ENCODE peak calls at places on chromosomes 7 and 10, in seven cellular contexts. O is IMR-90, L is H9, M is H1, T is mesendoderm, D is mesenchymal stem cell, H is neuronal stem cell. V is an unnamed sample.

GRCh38 chr10:124336186-124336585 is 82.5 kb downstream of the OAT start:
- DNase-seq in O (no peak), L (no peak), M (peak), T (no peak), D (peak), H (no peak), V (no peak)

GRCh38 chr7:132739271-132739955 is 163.1 kb upstream of the PLXNA4 start:
- DNase-seq in O (peak), L (no peak), M (no peak), T (no peak), D (peak), H (no peak), V (no peak)

GRCh38 chr7:74023037-74023436 is 4.9 kb upstream of the ELN start:
- DNase-seq in O (peak), L (peak), M (no peak), T (peak), D (peak), H (no peak), V (peak)

GRCh38 chr7:133051066-133051465 is 30.8 kb downstream of the CHCHD3 start:
- DNase-seq in O (peak), L (no peak), M (no peak), T (peak), D (peak), H (no peak), V (no peak)

GRCh38 chr10:51770719-51771118 is 71.3 kb upstream of the CSTF2T start:
- DNase-seq in O (peak), L (no peak), M (no peak), T (no peak), D (peak), H (no peak), V (peak)

GRCh38 chr7:128260069-128260468 is 19.0 kb downstream of the LEP start:
- DNase-seq in O (no peak), L (no peak), M (no peak), T (no peak), D (no peak), H (no peak), V (no peak)

GRCh38 chr10:61822781-61823230 is 78.7 kb upstream of the ARID5B start:
- DNase-seq in O (peak), L (no peak), M (no peak), T (no peak), D (peak), H (no peak), V (no peak)

GRCh38 chr10:122490786-122491680 is 29.7 kb downstream of the HTRA1 start:
- DNase-seq in O (no peak), L (no peak), M (no peak), T (no peak), D (no peak), H (no peak), V (no peak)

GRCh38 chr7:12610899-12611298 is 40.4 kb downstream of the SCIN start:
- DNase-seq in O (no peak), L (no peak), M (no peak), T (no peak), D (no peak), H (no peak), V (no peak)

GRCh38 chr7:98284335-98285036 is 3.0 kb downstream of the BRI3 start:
- DNase-seq in O (peak), L (peak), M (no peak), T (peak), D (peak), H (no peak), V (peak)

GRCh38 chr10:125392140-125392539 is 231.8 kb upstream of the CTBP2 start:
- DNase-seq in O (no peak), L (no peak), M (no peak), T (no peak), D (no peak), H (no peak), V (no peak)

GRCh38 chr10:32041290-32042028 is 14.8 kb downstream of the KIF5B start:
- DNase-seq in O (no peak), L (no peak), M (no peak), T (no peak), D (no peak), H (no peak), V (no peak)

GRCh38 chr10:133359554-133359971 is 1.7 kb upstream of the FUOM start:
- DNase-seq in O (no peak), L (no peak), M (no peak), T (no peak), D (no peak), H (no peak), V (peak)

GRCh38 chr7:151010307-151011096 is 13.8 kb downstream of the ATG9B start:
- DNase-seq in O (peak), L (peak), M (no peak), T (peak), D (peak), H (no peak), V (no peak)

GRCh38 chr7:93320856-93321255 is 88.7 kb downstream of the VPS50 start:
- DNase-seq in O (no peak), L (no peak), M (no peak), T (no peak), D (no peak), H (no peak), V (no peak)

GRCh38 chr7:93315896-93316295 is 83.7 kb downstream of the VPS50 start:
- DNase-seq in O (no peak), L (no peak), M (no peak), T (no peak), D (no peak), H (no peak), V (no peak)

GRCh38 chr7:93314449-93314848 is 82.3 kb downstream of the VPS50 start:
- DNase-seq in O (no peak), L (no peak), M (no peak), T (no peak), D (no peak), H (no peak), V (no peak)

DNA sequence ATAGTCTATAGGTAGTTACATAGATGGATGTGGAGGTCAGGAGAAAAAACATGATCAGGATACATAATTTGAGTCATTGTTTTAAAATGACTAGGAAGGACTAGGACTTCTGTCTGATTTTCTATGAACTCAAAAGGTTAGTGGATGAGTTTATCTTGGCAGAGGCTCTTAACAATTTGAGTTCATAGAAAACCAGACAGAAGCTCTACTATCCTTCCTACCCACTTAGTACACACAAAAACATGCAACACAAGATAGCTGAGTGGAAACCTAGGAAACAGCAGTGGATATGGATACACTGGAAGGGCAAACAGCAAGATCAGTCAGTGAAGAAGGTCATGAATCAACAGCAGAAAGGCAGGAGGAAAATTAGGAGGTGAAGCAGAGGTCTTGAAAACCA is 84.6 kb downstream of the VPS50 start:
- DNase-seq in O (peak), L (no peak), M (no peak), T (no peak), D (no peak), H (no peak), V (no peak)
- H2BK120ac ChIP-seq in O (no peak), L (no peak), M (no peak), T (no peak), D (no peak), H (no peak), V (no peak)

GRCh38 chr7:92761391-92762098 is 74.8 kb downstream of the CDK6 start:
- DNase-seq in O (no peak), L (no peak), M (no peak), T (no peak), D (peak), H (no peak), V (no peak)
- H2BK120ac ChIP-seq in O (no peak), L (no peak), M (peak), T (no peak), D (no peak), H (no peak), V (no peak)

GRCh38 chr7:72416846-72417245 is 4.7 kb upstream of the CALN1 start:
- DNase-seq in O (no peak), L (no peak), M (no peak), T (no peak), D (no peak), H (no peak), V (no peak)
- H2BK120ac ChIP-seq in O (no peak), L (no peak), M (no peak), T (no peak), D (no peak), H (no peak), V (no peak)

GRCh38 chr7:112381311-112382091 is 68.8 kb upstream of the IFRD1 start:
- DNase-seq in O (no peak), L (no peak), M (no peak), T (no peak), D (no peak), H (no peak), V (no peak)

GRCh38 chr7:112383671-112384417 is 66.4 kb upstream of the IFRD1 start:
- DNase-seq in O (no peak), L (peak), M (no peak), T (peak), D (no peak), H (peak), V (peak)

GRCh38 chr7:112390167-112390566 is 60.1 kb upstream of the IFRD1 start:
- DNase-seq in O (no peak), L (no peak), M (no peak), T (no peak), D (no peak), H (no peak), V (no peak)

GRCh38 chr7:112386619-112387018 is 63.6 kb upstream of the IFRD1 start:
- DNase-seq in O (no peak), L (no peak), M (no peak), T (peak), D (no peak), H (no peak), V (no peak)
- H2BK120ac ChIP-seq in O (no peak), L (no peak), M (no peak), T (no peak), D (no peak), H (no peak), V (no peak)

DNA sequence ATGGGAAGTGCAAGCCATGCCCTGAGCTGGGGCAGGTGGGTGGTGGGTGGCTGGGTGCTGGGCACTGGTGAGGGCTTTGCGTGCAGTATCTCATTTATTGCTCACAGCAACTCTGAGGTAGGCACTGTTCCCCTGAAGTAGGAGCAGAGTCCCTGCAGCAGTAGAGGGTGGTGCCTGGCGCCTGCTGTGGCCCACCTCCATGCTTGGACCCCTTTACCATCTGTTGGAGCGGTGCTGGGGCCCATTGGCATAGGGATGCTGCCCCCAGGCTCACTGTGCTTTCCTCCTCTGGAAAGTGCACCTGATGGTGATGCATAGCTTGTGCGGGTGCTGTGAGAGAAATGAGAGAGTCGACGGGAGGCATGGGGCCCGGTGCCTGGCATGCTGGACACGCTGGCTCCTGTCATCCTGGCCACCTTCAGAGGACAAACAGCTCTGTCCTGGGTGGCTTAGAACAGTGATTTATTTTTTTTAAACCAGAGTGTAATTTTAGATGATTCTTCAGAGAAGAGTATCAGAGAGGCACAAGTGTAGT is 10.4 kb downstream of the SFRP5 start:
- DNase-seq in O (no peak), L (no peak), M (no peak), T (no peak), D (no peak), H (no peak), V (no peak)
- H2BK120ac ChIP-seq in O (no peak), L (no peak), M (no peak), T (no peak), D (no peak), H (no peak), V (no peak)